ENCODE peak calls at places on chromosomes 12 and 14, in six cellular contexts. N, X, F, U, W and B are unnamed samples.

GRCh38 chr12:85076688-85077430 is 40.7 kb downstream of the LRRIQ1 start:
- DNase-seq in N (no peak), X (no peak), F (peak), U (no peak), W (no peak), B (no peak)

GRCh38 chr12:85275359-85275758 is 4.7 kb upstream of the ALX1 start:
- DNase-seq in N (no peak), X (no peak), F (no peak), U (no peak), W (no peak), B (no peak)

GRCh38 chr14:58368951-58369350 is 26.8 kb upstream of the TOMM20L start:
- DNase-seq in N (no peak), X (no peak), F (no peak), U (no peak), W (no peak), B (no peak)

GRCh38 chr12:108316153-108316892 is 22.8 kb downstream of the CMKLR1 start:
- DNase-seq in N (no peak), X (no peak), F (no peak), U (no peak), W (no peak), B (no peak)

GRCh38 chr14:95889236-95889979 is 12.8 kb downstream of the TUNAR start:
- DNase-seq in N (no peak), X (no peak), F (no peak), U (no peak), W (no peak), B (no peak)

GRCh38 chr12:104790296-104791125 is 167.6 kb downstream of the SLC41A2 start:
- DNase-seq in N (peak), X (no peak), F (peak), U (peak), W (peak), B (peak)

GRCh38 chr12:52182898-52183543 is 8.8 kb downstream of the KRT80 start:
- DNase-seq in N (no peak), X (no peak), F (no peak), U (no peak), W (no peak), B (no peak)

GRCh38 chr14:95348395-95349080 is 28.8 kb upstream of the CLMN start:
- DNase-seq in N (no peak), X (no peak), F (no peak), U (no peak), W (no peak), B (no peak)

GRCh38 chr14:76953196-76953945 is 75.1 kb downstream of the IRF2BPL start:
- DNase-seq in N (peak), X (no peak), F (no peak), U (no peak), W (peak), B (no peak)

GRCh38 chr12:72982351-72982750 is 710.2 kb downstream of the TRHDE start:
- DNase-seq in N (no peak), X (no peak), F (no peak), U (no peak), W (no peak), B (no peak)

GRCh38 chr14:98907981-98908544 is 363.9 kb downstream of the BCL11B start:
- DNase-seq in N (no peak), X (no peak), F (no peak), U (no peak), W (no peak), B (peak)

GRCh38 chr12:46360908-46361666 is 11.5 kb downstream of the SLC38A2 start:
- DNase-seq in N (no peak), X (no peak), F (no peak), U (no peak), W (no peak), B (no peak)

GRCh38 chr12:127711108-127711507 is 555.9 kb upstream of the TMEM132C start:
- DNase-seq in N (no peak), X (no peak), F (peak), U (no peak), W (no peak), B (no peak)

GRCh38 chr12:132899033-132899432 is 11.6 kb upstream of the CHFR start:
- DNase-seq in N (no peak), X (no peak), F (no peak), U (no peak), W (no peak), B (no peak)

GRCh38 chr14:32311294-32312009 is 17.6 kb upstream of the AKAP6 start:
- DNase-seq in N (no peak), X (no peak), F (no peak), U (no peak), W (no peak), B (no peak)

GRCh38 chr12:13278249-13278787 is 81.8 kb downstream of the EMP1 start:
- DNase-seq in N (peak), X (no peak), F (peak), U (peak), W (peak), B (peak)

GRCh38 chr14:31934767-31935266 is 142.3 kb upstream of the ARHGAP5 start:
- DNase-seq in N (no peak), X (no peak), F (no peak), U (no peak), W (no peak), B (no peak)

GRCh38 chr14:75861161-75861621 is 120.6 kb downstream of the TGFB3 start:
- DNase-seq in N (no peak), X (no peak), F (no peak), U (no peak), W (no peak), B (no peak)

GRCh38 chr14:58572092-58572853 is 65.5 kb upstream of the DACT1 start:
- DNase-seq in N (peak), X (no peak), F (no peak), U (no peak), W (peak), B (no peak)

GRCh38 chr14:36477266-36477665 is 42.8 kb downstream of the NKX2-1 start:
- DNase-seq in N (no peak), X (no peak), F (no peak), U (no peak), W (peak), B (no peak)

GRCh38 chr14:94029671-94030203 is 3.6 kb downstream of the OTUB2 start:
- DNase-seq in N (no peak), X (no peak), F (no peak), U (no peak), W (no peak), B (no peak)

GRCh38 chr12:67442347-67442841 is 173.2 kb downstream of the CAND1 start:
- DNase-seq in N (no peak), X (no peak), F (no peak), U (no peak), W (no peak), B (no peak)

GRCh38 chr14:60845523-60845922 is 111.0 kb downstream of the MNAT1 start:
- DNase-seq in N (no peak), X (no peak), F (peak), U (no peak), W (no peak), B (no peak)

GRCh38 chr12:18468521-18469075 is 207.3 kb downstream of the PIK3C2G start:
- DNase-seq in N (no peak), X (no peak), F (no peak), U (no peak), W (no peak), B (no peak)

GRCh38 chr12:96473394-96474093 is 15.8 kb upstream of the CFAP54 start:
- DNase-seq in N (no peak), X (no peak), F (no peak), U (no peak), W (no peak), B (no peak)

GRCh38 chr14:59484611-59485174 is 376 bp downstream of the JKAMP start:
- DNase-seq in N (no peak), X (no peak), F (peak), U (no peak), W (no peak), B (no peak)

GRCh38 chr12:402127-402456 is 648 bp downstream of the CCDC77 start:
- DNase-seq in N (no peak), X (no peak), F (peak), U (no peak), W (no peak), B (peak)

GRCh38 chr12:91704446-91704845 is 441.2 kb downstream of the BTG1 start:
- DNase-seq in N (no peak), X (no peak), F (no peak), U (no peak), W (no peak), B (no peak)

GRCh38 chr14:101796479-101796878 is 35.0 kb downstream of the PPP2R5C start:
- DNase-seq in N (no peak), X (no peak), F (no peak), U (no peak), W (no peak), B (no peak)

GRCh38 chr12:92078167-92079053 is 67.2 kb downstream of the BTG1 start:
- DNase-seq in N (peak), X (no peak), F (no peak), U (no peak), W (peak), B (no peak)

GRCh38 chr14:62532186-62532585 is 513.1 kb downstream of the KCNH5 start:
- DNase-seq in N (no peak), X (no peak), F (no peak), U (no peak), W (no peak), B (no peak)

GRCh38 chr12:7136071-7136470 is 5.9 kb downstream of the CLSTN3 start:
- DNase-seq in N (no peak), X (no peak), F (no peak), U (no peak), W (no peak), B (no peak)

GRCh38 chr14:91402278-91403068 is 15.1 kb downstream of the CCDC88C start:
- DNase-seq in N (no peak), X (no peak), F (no peak), U (no peak), W (no peak), B (no peak)

GRCh38 chr14:77158175-77158908 is 16.8 kb upstream of the ZDHHC22 start:
- DNase-seq in N (no peak), X (peak), F (no peak), U (no peak), W (no peak), B (peak)